ENCODE peak calls at places on chromosomes 7 and 10, in five cellular contexts. P, C, Z, U and M are unnamed samples. For H3K9me3, the result is how much of the 10 kb centered on the place peaks cover.

GRCh38 chr7:100038326-100038725 is 11.2 kb upstream of the ZSCAN21 start:
- DNase-seq in P (no peak), C (no peak), Z (no peak), U (no peak), M (no peak)

GRCh38 chr7:24718977-24719491 is 38.2 kb downstream of the GSDME start:
- DNase-seq in P (no peak), C (no peak), Z (no peak), U (no peak), M (no peak)

GRCh38 chr10:29524720-29525119 is 110.1 kb downstream of the SVIL start:
- DNase-seq in P (no peak), C (no peak), Z (no peak), U (no peak), M (no peak)

GRCh38 chr7:1881946-1882345 is 211.9 kb downstream of the ELFN1 start:
- DNase-seq in P (no peak), C (no peak), Z (no peak), U (no peak), M (no peak)

GRCh38 chr10:71647526-71648354 is 71.8 kb downstream of the C10orf105 start:
- DNase-seq in P (peak), C (no peak), Z (peak), U (peak), M (no peak)

GRCh38 chr7:104074529-104074928 is 85.1 kb upstream of the RELN start:
- DNase-seq in P (peak), C (no peak), Z (no peak), U (no peak), M (no peak)

GRCh38 chr7:48426966-48427555 is 255.8 kb downstream of the ABCA13 start:
- DNase-seq in P (peak), C (no peak), Z (no peak), U (no peak), M (peak)

GRCh38 chr7:7720750-7721621 is 2.6 kb upstream of the RPA3 start:
- DNase-seq in P (no peak), C (no peak), Z (no peak), U (no peak), M (no peak)

GRCh38 chr10:8323443-8324054 is 269.1 kb downstream of the GATA3 start:
- DNase-seq in P (no peak), C (no peak), Z (no peak), U (no peak), M (no peak)

GRCh38 chr10:43905502-43906236 is 257.0 kb upstream of the ZNF32 start:
- DNase-seq in P (peak), C (no peak), Z (no peak), U (peak), M (no peak)

GRCh38 chr7:2800923-2801682 is 43.0 kb downstream of the GNA12 start:
- DNase-seq in P (peak), C (no peak), Z (no peak), U (no peak), M (peak)

GRCh38 chr7:156178857-156179256 is 366.6 kb upstream of the SHH start:
- DNase-seq in P (no peak), C (no peak), Z (no peak), U (no peak), M (no peak)

GRCh38 chr10:80655898-80656297 is 118.2 kb downstream of the SH2D4B start:
- DNase-seq in P (no peak), C (no peak), Z (no peak), U (no peak), M (no peak)

GRCh38 chr7:127504715-127505114 is 80.7 kb downstream of the GCC1 start:
- DNase-seq in P (peak), C (no peak), Z (peak), U (peak), M (peak)

GRCh38 chr10:20877986-20878979 is 18.8 kb downstream of the NEBL start:
- DNase-seq in P (peak), C (no peak), Z (no peak), U (peak), M (peak)

GRCh38 chr7:3835102-3835501 is 534.0 kb downstream of the SDK1 start:
- DNase-seq in P (no peak), C (no peak), Z (no peak), U (no peak), M (peak)

GRCh38 chr10:99530108-99531025 is 2.4 kb upstream of the NKX2-3 start:
- DNase-seq in P (no peak), C (no peak), Z (peak), U (peak), M (no peak)

GRCh38 chr10:90136731-90137316 is 435.4 kb downstream of the KIF20B start:
- DNase-seq in P (no peak), C (peak), Z (peak), U (no peak), M (no peak)
- H3K9me3 ChIP-seq in P (under half), C (under half), Z (under half), U (under half), M (under half)

GRCh38 chr7:36048902-36049240 is 104.2 kb upstream of the EEPD1 start:
- DNase-seq in P (peak), C (no peak), Z (no peak), U (no peak), M (peak)
- TF ChIP-seq EZH2phosphoT487 in P (no peak), C (no peak), Z (no peak), U (no peak), M (no peak)

DNA sequence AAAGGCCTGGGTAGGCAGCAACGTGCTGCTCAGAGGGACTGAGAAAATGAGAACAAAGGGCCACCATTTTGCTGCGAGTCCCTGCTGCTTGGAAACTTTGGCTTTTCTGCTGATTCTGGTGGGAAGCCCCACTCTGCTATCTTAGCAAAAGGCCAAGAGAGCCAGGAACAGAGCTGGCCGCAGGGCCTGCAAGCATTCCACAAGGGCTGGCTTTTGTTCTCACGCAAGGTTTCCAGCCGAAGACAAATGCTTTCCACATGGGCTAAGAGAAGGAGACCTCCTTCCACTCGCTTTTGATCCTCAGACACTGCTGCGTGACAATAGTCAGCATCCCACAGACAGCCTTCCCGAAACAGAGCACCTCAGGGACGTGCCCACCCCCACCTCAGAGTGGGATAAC is 163.1 kb downstream of the ARHGAP12 start:
- DNase-seq in P (peak), C (no peak), Z (peak), U (no peak), M (no peak)
- H3K9ac ChIP-seq in P (peak), C (no peak), Z (no peak), U (no peak), M (no peak)

GRCh38 chr7:55463863-55464262 is 98.7 kb downstream of the LANCL2 start:
- DNase-seq in P (no peak), C (no peak), Z (no peak), U (peak), M (no peak)
- H3K9me3 ChIP-seq in P (under half), C (under half), Z (under half), U (under half), M (under half)

GRCh38 chr10:121526801-121527221 is 71.4 kb downstream of the FGFR2 start:
- DNase-seq in P (no peak), C (no peak), Z (peak), U (no peak), M (no peak)

GRCh38 chr10:121526040-121526790 is 72.0 kb downstream of the FGFR2 start:
- DNase-seq in P (no peak), C (no peak), Z (peak), U (no peak), M (no peak)

GRCh38 chr10:121525276-121526039 is 72.8 kb downstream of the FGFR2 start:
- DNase-seq in P (no peak), C (no peak), Z (no peak), U (no peak), M (no peak)

GRCh38 chr10:121530481-121531075 is 67.7 kb downstream of the FGFR2 start:
- DNase-seq in P (no peak), C (no peak), Z (no peak), U (no peak), M (no peak)

DNA sequence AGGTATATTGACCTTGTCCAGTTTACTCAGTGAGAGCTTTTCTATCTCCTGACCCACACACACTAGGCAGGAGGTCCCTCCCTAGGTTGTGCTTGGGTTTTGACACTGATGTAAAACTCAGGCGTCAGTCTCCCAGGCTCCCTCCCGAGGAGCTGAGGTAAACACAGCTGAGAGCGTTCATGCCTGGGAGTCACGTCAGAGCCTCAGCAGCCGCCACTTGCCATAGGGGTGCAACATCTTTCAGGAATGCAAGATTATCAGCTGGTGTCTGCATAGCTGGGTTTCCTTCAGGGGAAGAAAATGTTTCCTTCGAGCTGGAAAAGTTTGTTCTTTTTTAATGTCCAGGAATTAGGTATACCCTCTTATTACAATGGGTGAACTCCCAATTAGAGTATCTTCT is 70.6 kb downstream of the FGFR2 start:
- DNase-seq in P (no peak), C (no peak), Z (peak), U (no peak), M (no peak)
- TF ChIP-seq EZH2phosphoT487 in P (no peak), C (no peak), Z (no peak), U (no peak), M (no peak)

DNA sequence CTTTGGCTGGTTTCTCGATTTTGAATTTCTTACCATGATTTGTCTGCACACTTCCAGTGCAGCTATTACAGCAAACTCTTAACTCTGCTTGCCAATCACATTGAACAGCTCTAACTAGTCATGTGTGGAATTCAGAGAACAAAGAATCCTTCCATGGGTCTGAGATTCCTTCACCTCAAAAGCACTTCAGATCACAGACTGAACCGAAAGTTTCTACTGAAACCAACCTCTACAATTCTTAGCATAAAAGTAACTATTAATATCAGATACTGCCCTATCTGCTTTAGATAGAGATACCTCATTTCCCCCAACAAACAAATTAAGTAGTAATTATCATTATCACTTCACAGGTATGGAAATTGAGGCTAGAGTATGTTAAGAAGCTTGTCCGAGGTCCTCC is 56.5 kb upstream of the SP4 start:
- DNase-seq in P (no peak), C (no peak), Z (peak), U (no peak), M (no peak)
- H3K9ac ChIP-seq in P (no peak), C (no peak), Z (no peak), U (no peak), M (no peak)